ENCODE peak calls at places on chromosomes 13 and 19, in four cellular contexts. G is K562, C is A549, O is H1. X is an unnamed sample.

GRCh38 chr13:83716121-83716520 is 166.2 kb downstream of the SLITRK1 start:
- DNase-seq in G (no peak), C (no peak), O (no peak), X (peak)

GRCh38 chr19:35609881-35610353 is 2.6 kb upstream of the HAUS5 start:
- DNase-seq in G (no peak), C (no peak), O (no peak), X (no peak)

GRCh38 chr19:14440049-14440448 is 6.9 kb downstream of the PKN1 start:
- DNase-seq in G (peak), C (no peak), O (no peak), X (no peak)

GRCh38 chr13:45297456-45298205 is 43.4 kb downstream of the TPT1 start:
- DNase-seq in G (no peak), C (no peak), O (no peak), X (no peak)

GRCh38 chr19:1675633-1676350 is 23.4 kb upstream of the TCF3 start:
- DNase-seq in G (peak), C (no peak), O (no peak), X (no peak)

GRCh38 chr13:25602206-25602605 is 230.4 kb downstream of the ATP8A2 start:
- DNase-seq in G (no peak), C (no peak), O (no peak), X (no peak)

GRCh38 chr13:29454931-29455481 is 140.5 kb downstream of the SLC7A1 start:
- DNase-seq in G (peak), C (peak), O (peak), X (peak)

GRCh38 chr19:56966225-56966696 is 125.7 kb upstream of the PEG3 start:
- DNase-seq in G (no peak), C (no peak), O (no peak), X (no peak)

GRCh38 chr13:39451860-39452301 is 151.1 kb downstream of the LHFPL6 start:
- DNase-seq in G (no peak), C (no peak), O (no peak), X (no peak)

GRCh38 chr19:55660991-55661390 is 6.2 kb downstream of the U2AF2 start:
- DNase-seq in G (no peak), C (no peak), O (no peak), X (no peak)

GRCh38 chr13:49694446-49694845 is 3.2 kb upstream of the EBPL start:
- DNase-seq in G (no peak), C (no peak), O (no peak), X (no peak)

GRCh38 chr13:80048802-80049201 is 292.1 kb downstream of the SPRY2 start:
- DNase-seq in G (peak), C (peak), O (no peak), X (peak)

DNA sequence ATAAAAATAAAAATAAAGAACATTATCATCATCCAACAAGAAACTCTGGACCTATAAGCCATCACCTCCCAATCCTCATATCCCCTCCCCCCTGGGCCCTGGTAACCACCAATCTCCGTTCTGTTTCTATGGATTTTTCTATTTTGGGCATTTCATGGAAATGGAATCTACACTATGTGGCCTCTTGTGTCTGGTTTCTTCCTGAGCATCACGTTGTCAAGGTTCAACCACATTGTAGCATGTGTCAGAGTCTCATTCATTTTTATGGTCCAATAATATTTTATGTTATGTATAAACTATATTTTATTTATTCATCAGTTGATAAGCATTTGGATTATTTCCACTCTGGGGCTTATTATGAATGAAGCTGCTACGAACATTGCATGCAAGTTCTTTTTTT is 26.9 kb downstream of the SULT2B1 start:
- DNase-seq in G (no peak), C (no peak), O (no peak), X (no peak)
- TF ChIP-seq JUN in G (no peak), C (no peak), O (no peak), X (no peak)

DNA sequence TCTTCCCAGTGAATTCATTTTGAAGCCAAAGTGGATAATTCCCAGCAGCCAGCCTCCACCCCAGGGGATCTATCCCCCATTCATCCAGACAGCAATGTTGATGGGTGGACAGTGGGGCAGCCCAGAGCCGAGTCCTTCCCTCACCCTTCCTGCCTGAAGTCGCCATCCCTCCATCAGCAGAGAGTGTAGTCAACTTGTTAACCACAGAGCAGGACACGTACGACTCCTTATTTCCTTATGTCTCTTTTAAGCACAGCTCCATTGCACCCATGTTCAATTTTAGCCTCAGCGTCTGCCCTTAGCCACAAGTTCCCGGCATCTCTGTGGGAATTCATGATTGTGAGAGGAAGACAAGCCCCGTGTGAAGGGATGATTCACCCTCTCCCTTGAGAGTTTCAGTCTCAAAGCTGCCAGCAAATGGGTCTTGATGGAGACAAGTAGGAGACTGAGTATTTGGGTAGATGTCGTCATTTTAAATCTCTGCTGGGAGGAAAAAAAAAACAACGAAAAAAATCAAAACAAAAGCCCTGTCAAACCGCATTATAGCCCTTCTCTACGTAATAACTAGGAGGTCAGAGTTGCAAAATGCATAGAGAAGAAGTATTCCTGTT is 58.3 kb upstream of the MEDAG start:
- DNase-seq in G (no peak), C (no peak), O (no peak), X (no peak)
- TF ChIP-seq JUN in G (no peak), C (no peak), O (no peak), X (no peak)

DNA sequence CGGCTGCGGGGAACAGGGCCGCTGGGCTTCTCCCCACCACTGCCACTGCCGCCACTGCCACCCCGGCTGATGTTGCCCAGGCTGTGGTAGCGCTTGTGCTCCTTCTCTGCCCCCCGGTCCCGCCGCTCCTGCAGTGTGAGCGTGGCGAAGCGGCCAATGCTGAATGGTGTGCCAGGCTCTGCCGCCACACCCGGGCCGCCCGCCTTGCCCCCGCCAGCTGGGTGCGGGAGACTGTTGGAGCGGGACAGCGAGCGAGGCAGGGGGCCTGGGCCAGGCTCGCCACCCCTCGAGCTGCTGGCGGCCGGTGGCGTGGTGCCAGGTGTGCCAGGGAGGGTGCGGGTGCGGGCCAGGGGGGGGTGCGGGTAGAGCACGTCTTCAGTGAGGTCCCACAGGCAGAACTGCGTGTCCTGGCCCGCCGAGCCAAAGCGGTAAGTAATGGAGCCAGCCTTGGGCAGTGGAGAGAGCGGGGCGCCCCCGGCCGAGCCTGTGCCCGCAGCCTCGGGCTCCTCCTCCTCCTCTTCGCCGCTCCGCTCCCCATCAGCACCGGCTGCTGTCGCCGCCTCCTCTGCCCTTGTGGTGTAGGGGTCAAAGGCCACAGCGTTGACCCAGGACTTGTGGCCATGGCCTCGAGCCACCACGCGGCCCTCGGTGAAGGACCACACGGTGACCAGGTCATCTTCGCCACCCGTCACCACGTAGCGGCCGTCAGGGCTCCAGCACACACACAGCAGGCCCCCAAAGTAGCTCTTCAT is 3.7 kb upstream of the DMPK start:
- DNase-seq in G (no peak), C (no peak), O (no peak), X (no peak)
- TF ChIP-seq JUN in G (no peak), C (no peak), O (no peak), X (no peak)

GRCh38 chr19:18294467-18294864 is 13.0 kb upstream of the JUND start:
- DNase-seq in G (peak), C (no peak), O (no peak), X (peak)
- TF ChIP-seq JUN in G (no peak), C (no peak), O (no peak), X (no peak)

GRCh38 chr19:4112367-4112766 is 11.6 kb downstream of the MAP2K2 start:
- DNase-seq in G (no peak), C (no peak), O (no peak), X (no peak)

GRCh38 chr19:4114181-4114580 is 9.7 kb downstream of the MAP2K2 start:
- DNase-seq in G (no peak), C (no peak), O (no peak), X (no peak)

GRCh38 chr19:4115050-4115817 is 8.7 kb downstream of the MAP2K2 start:
- DNase-seq in G (no peak), C (no peak), O (no peak), X (no peak)

GRCh38 chr19:4113398-4114088 is 10.4 kb downstream of the MAP2K2 start:
- DNase-seq in G (no peak), C (no peak), O (no peak), X (no peak)

GRCh38 chr19:4115818-4116385 is 8.0 kb downstream of the MAP2K2 start:
- DNase-seq in G (no peak), C (no peak), O (no peak), X (no peak)
- TF ChIP-seq JUN in G (no peak), C (no peak), O (no peak), X (no peak)

GRCh38 chr19:46371371-46371901 is 24.5 kb downstream of the PPP5C start:
- DNase-seq in G (no peak), C (no peak), O (no peak), X (no peak)

GRCh38 chr19:46374526-46375475 is 27.9 kb downstream of the PPP5C start:
- DNase-seq in G (no peak), C (no peak), O (no peak), X (no peak)

GRCh38 chr19:46376241-46377153 is 29.6 kb downstream of the PPP5C start:
- DNase-seq in G (no peak), C (no peak), O (no peak), X (no peak)

GRCh38 chr19:46372901-46373572 is 26.1 kb downstream of the PPP5C start:
- DNase-seq in G (no peak), C (peak), O (peak), X (peak)

DNA sequence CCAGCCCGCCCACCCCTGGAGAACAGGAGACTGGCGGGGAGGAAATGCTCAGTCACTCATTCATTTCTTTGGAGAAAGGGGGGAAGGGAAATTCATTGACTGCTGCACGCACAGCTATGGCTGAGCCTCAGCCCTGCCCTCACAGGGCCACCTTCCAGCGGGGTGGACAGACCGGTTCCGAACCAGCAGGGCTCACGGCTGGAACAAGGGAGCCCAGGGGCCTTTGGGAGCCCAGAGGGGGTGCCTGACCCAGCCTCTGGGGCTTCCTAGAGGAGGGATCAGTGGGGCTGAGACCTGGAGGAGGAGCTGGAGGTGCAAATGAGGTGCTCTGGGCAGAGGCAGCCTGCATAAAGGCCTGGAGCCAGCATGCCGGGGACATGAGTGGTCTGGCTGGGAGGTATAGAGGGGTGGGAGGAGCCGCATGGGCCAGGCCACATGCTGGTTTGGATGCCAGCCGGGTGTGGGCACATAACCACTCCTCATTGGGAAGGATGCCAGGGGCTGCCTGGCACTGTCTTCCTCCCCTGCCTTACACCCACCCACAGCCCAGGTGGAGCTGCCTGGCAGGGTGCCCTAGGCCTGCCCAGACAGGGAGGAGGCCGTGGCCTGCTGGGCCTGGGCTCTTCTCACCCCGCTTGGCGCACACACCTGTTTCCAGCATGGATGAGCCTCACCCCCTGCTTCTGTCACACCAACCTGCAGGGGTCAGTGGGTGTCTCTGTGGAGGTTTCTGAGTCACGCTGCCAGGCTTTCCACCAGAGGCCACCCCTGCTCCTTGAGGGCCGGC is 26.9 kb downstream of the PPP5C start:
- DNase-seq in G (no peak), C (peak), O (peak), X (peak)
- TF ChIP-seq JUN in G (no peak), C (peak), O (no peak), X (no peak)

DNA sequence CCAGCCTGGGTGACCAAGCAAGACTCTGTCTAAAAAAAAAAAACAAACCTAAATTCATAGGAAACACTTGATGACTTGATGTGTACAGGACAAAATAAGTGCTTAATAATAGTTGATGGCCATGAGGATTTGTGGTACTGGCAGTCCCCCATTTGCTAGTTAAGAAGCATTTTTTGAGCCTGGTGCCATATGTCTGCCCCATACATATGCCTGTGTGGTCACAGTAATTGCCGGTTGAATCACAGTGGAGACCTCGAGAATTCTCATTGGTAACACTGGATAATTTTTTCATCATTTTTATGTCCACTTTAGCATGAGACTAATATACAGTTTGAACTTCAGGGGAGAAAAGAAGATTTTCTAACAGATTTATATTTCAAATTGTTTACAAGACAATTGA is 79.2 kb downstream of the LRCH1 start:
- DNase-seq in G (no peak), C (no peak), O (no peak), X (no peak)
- TF ChIP-seq JUN in G (no peak), C (no peak), O (no peak), X (no peak)

X was measured in WTC11.